ENCODE peak calls at places on chromosomes 11 and 22, in four cellular contexts. Q, V, C and O are unnamed samples.

GRCh38 chr11:32307921-32308320 is 127.4 kb downstream of the WT1 start:
- DNase-seq in Q (no peak), V (no peak), C (no peak), O (no peak)

GRCh38 chr11:119721129-119722120 is 7.6 kb downstream of the NECTIN1 start:
- DNase-seq in Q (peak; percentile 54), V (no peak), C (peak; percentile 67), O (peak; percentile 75)

GRCh38 chr11:100735949-100736675 is 49.0 kb downstream of the ARHGAP42 start:
- DNase-seq in Q (no peak), V (no peak), C (no peak), O (no peak)

GRCh38 chr11:100719809-100720221 is 32.7 kb downstream of the ARHGAP42 start:
- DNase-seq in Q (peak; percentile 25), V (no peak), C (no peak), O (no peak)

GRCh38 chr11:57458410-57459111 is 1.8 kb upstream of the RTN4RL2 start:
- DNase-seq in Q (peak; percentile 65), V (no peak), C (no peak), O (peak; percentile 64)

GRCh38 chr22:21074092-21074715 is 28.5 kb downstream of the LRRC74B start:
- DNase-seq in Q (no peak), V (no peak), C (no peak), O (no peak)

GRCh38 chr22:49212002-49212401 is 615.7 kb downstream of the BRD1 start:
- DNase-seq in Q (no peak), V (no peak), C (no peak), O (no peak)

GRCh38 chr11:70539360-70540095 is 141.2 kb downstream of the CTTN start:
- DNase-seq in Q (no peak), V (no peak), C (no peak), O (no peak)

GRCh38 chr11:497565-498296 is 9.3 kb downstream of the RNH1 start:
- DNase-seq in Q (no peak), V (no peak), C (no peak), O (no peak)

GRCh38 chr11:46308632-46309419 is 31.4 kb downstream of the CREB3L1 start:
- DNase-seq in Q (peak; percentile 86), V (no peak), C (peak; percentile 39), O (peak; percentile 76)

GRCh38 chr22:50186181-50186731 is 543 bp downstream of the TRABD start:
- DNase-seq in Q (no peak), V (no peak), C (no peak), O (no peak)

GRCh38 chr11:130190371-130190881 is 30.8 kb downstream of the ST14 start:
- DNase-seq in Q (no peak), V (no peak), C (no peak), O (peak; percentile 37)

GRCh38 chr11:76783901-76784813 is 1.0 kb downstream of the TSKU start:
- DNase-seq in Q (peak; percentile 89), V (no peak), C (peak; percentile 79), O (peak; percentile 53)

GRCh38 chr11:45848654-45849081 is 1.4 kb downstream of the CRY2 start:
- DNase-seq in Q (no peak), V (no peak), C (peak; percentile 78), O (no peak)

GRCh38 chr22:44409691-44410316 is 88.2 kb downstream of the RTL6 start:
- DNase-seq in Q (no peak), V (no peak), C (no peak), O (no peak)

GRCh38 chr11:107752508-107752907 is 40.7 kb upstream of the SLN start:
- DNase-seq in Q (no peak), V (no peak), C (no peak), O (no peak)

GRCh38 chr11:117316197-117316961 is at the start of gene BACE1:
- DNase-seq in Q (no peak), V (no peak), C (peak; percentile 85), O (peak; percentile 91)

GRCh38 chr22:27875951-27876350 is 43.1 kb downstream of the PITPNB start:
- DNase-seq in Q (no peak), V (no peak), C (no peak), O (no peak)

GRCh38 chr22:41841085-41841712 is 8.3 kb downstream of the SREBF2 start:
- DNase-seq in Q (no peak), V (no peak), C (peak; percentile 33), O (no peak)

GRCh38 chr22:20834206-20834605 is 24.4 kb downstream of the PI4KA start:
- DNase-seq in Q (peak; percentile 15), V (no peak), C (no peak), O (no peak)

GRCh38 chr11:35237860-35238715 is 99.1 kb downstream of the CD44 start:
- DNase-seq in Q (peak; percentile 49), V (peak; percentile 35), C (peak; percentile 47), O (peak; percentile 56)

GRCh38 chr11:130455493-130456127 is 7.2 kb downstream of the ADAMTS15 start:
- DNase-seq in Q (no peak), V (no peak), C (no peak), O (no peak)

GRCh38 chr11:109940816-109941215 is 152.4 kb upstream of the ZC3H12C start:
- DNase-seq in Q (peak; percentile 39), V (no peak), C (no peak), O (no peak)

GRCh38 chr22:44732661-44733060 is 19.7 kb upstream of the ARHGAP8 start:
- DNase-seq in Q (no peak), V (no peak), C (no peak), O (no peak)

GRCh38 chr11:66080055-66080817 is 10.2 kb downstream of the PACS1 start:
- DNase-seq in Q (peak; percentile 63), V (no peak), C (peak; percentile 34), O (no peak)

GRCh38 chr11:123577081-123577598 is 77.3 kb downstream of the SCN3B start:
- DNase-seq in Q (peak; percentile 72), V (no peak), C (peak; percentile 16), O (peak; percentile 81)

GRCh38 chr11:37905707-37906417 is 1307.8 kb upstream of the RAG2 start:
- DNase-seq in Q (no peak), V (no peak), C (no peak), O (no peak)

GRCh38 chr11:128731041-128731663 is 37.3 kb downstream of the FLI1 start:
- DNase-seq in Q (no peak), V (no peak), C (no peak), O (no peak)

GRCh38 chr11:78040691-78041379 is 17.8 kb upstream of the KCTD14 start:
- DNase-seq in Q (peak; percentile 66), V (no peak), C (no peak), O (no peak)

GRCh38 chr11:19646921-19647320 is 65.7 kb upstream of the NAV2 start:
- DNase-seq in Q (no peak), V (no peak), C (no peak), O (no peak)

GRCh38 chr11:116192509-116193206 is 580.1 kb downstream of the BUD13 start:
- DNase-seq in Q (no peak), V (no peak), C (no peak), O (no peak)

GRCh38 chr11:10455637-10456487 is 798 bp downstream of the AMPD3 start:
- DNase-seq in Q (peak; percentile 91), V (peak; percentile 43), C (peak; percentile 25), O (peak; percentile 30)

GRCh38 chr11:10601722-10602281 is 33.3 kb upstream of the LYVE1 start:
- DNase-seq in Q (no peak), V (no peak), C (no peak), O (no peak)

GRCh38 chr11:70226967-70227366 is 23.9 kb downstream of the FADD start:
- DNase-seq in Q (peak; percentile 75), V (no peak), C (no peak), O (peak; percentile 53)

GRCh38 chr11:46472662-46472994 is 81.1 kb upstream of the CHRM4 start:
- DNase-seq in Q (no peak), V (no peak), C (peak; percentile 15), O (no peak)

GRCh38 chr11:120945042-120945441 is 78.9 kb upstream of the TBCEL start:
- DNase-seq in Q (no peak), V (no peak), C (no peak), O (no peak)

GRCh38 chr11:41522899-41523672 is 63.6 kb upstream of the LRRC4C start:
- DNase-seq in Q (no peak), V (no peak), C (no peak), O (no peak)
- TF ChIP-seq FOXM1 in Q (no peak), V (no peak), C (no peak), O (no peak)

DNA sequence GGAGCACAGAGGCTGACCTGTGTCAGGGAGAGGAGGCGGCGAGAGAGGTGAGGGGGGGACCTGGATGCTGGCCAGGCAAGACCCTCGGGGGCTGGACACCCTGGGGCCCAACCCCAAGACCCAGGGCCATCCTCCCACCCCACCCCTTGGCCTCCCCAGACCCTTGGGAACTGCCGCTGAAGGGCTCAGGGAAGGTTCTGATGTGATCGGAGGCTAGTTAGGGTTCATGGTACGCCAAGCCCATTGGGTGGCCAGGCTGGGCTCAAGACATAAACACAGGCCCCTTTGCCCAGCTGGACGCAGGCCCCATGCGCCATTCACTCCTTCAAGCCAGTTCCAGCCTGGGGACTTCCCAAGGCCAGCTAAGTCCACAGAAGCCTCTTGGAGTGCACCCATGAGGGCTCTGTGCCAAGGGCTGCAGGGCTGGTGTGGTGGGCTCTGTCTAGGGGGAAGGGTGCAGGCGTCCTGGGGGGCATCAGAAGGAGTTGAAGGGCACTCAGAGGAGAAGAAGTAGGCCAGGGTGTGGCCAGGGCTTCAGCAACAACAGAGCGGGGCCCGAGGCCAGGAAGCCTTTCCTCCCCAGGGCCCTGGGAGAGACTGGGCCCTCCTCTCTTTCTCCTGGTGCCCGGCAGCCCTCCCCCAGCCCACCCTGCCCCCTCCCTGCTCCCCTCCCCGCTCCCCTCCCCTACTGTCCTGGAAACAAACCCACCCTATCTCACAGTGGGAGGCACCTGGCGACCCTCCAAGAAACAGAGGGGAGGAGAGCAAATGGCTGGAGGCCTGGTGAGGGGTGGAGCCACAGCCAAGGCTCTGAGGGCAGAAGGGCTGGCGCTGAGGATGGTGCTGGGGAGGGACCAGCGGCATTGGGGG is 12.9 kb downstream of the TSPAN32 start:
- DNase-seq in Q (no peak), V (no peak), C (no peak), O (no peak)
- TF ChIP-seq SP1 in Q (no peak), V (no peak), C (no peak), O (no peak)

GRCh38 chr22:32644252-32645100 is 157.0 kb upstream of the TIMP3 start:
- DNase-seq in Q (no peak), V (no peak), C (peak; percentile 98), O (no peak)
- TF ChIP-seq FOXK2 in Q (no peak), V (no peak), C (peak; percentile 53), O (no peak)

GRCh38 chr22:46075764-46076531 is 74.4 kb upstream of the PPARA start:
- DNase-seq in Q (no peak), V (no peak), C (no peak), O (no peak)

GRCh38 chr22:46078241-46079092 is 71.9 kb upstream of the PPARA start:
- DNase-seq in Q (no peak), V (no peak), C (no peak), O (no peak)

GRCh38 chr22:46074771-46075551 is 75.4 kb upstream of the PPARA start:
- DNase-seq in Q (no peak), V (no peak), C (no peak), O (no peak)

GRCh38 chr22:46077669-46078099 is 72.6 kb upstream of the PPARA start:
- DNase-seq in Q (no peak), V (no peak), C (no peak), O (no peak)

GRCh38 chr22:46076651-46077339 is 73.5 kb upstream of the PPARA start:
- DNase-seq in Q (no peak), V (no peak), C (no peak), O (no peak)
- TF ChIP-seq FOXM1 in Q (no peak), V (no peak), C (no peak), O (no peak)

DNA sequence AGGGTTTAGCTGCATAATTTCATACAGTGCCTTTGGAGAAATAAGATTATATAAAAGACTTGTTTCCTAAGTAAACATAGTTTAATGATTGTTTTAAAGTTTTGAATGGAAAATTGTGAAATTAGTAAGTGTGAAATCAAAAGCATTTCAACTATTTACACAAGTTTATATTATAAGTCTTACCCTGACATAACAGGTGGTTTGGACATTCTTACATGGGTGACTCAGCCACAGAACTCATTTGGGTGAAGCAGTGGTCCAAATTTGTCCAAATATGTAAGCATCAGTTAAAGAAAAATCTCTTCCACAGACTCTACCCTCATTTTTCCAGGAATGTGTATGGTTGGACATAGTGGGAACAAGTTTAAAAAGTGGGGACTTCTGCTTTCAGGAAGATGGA is 68.0 kb downstream of the USP47 start:
- DNase-seq in Q (no peak), V (no peak), C (no peak), O (no peak)
- TF ChIP-seq SP1 in Q (no peak), V (no peak), C (no peak), O (no peak)